ENCODE peak calls at places on chromosome 1, in five cellular contexts. One of them, this sample, is unnamed.

GRCh38 chr1:246540738-246541491 is 25.1 kb downstream of the TFB2M start:
- DNase-seq in H1: no peak
- DNase-seq in GM12878: no peak
- DNase-seq in HepG2: no peak
- DNase-seq in NT2/D1: no peak
- DNase-seq in this sample: no peak

GRCh38 chr1:227134686-227135314 is 183.5 kb downstream of the CDC42BPA start:
- DNase-seq in HepG2: no peak
- DNase-seq in H1: no peak
- DNase-seq in GM12878: no peak
- DNase-seq in NT2/D1: no peak
- DNase-seq in this sample: no peak

GRCh38 chr1:82343381-82343780 is 542.6 kb downstream of the ADGRL2 start:
- DNase-seq in NT2/D1: no peak
- DNase-seq in HepG2: no peak
- DNase-seq in GM12878: no peak
- DNase-seq in H1: no peak
- DNase-seq in this sample: no peak

GRCh38 chr1:54350360-54350759 is 55.8 kb downstream of the SSBP3 start:
- DNase-seq in GM12878: no peak
- DNase-seq in HepG2: no peak
- DNase-seq in NT2/D1: no peak
- DNase-seq in H1: no peak
- DNase-seq in this sample: no peak

GRCh38 chr1:43783096-43783670 is 75.8 kb downstream of the ST3GAL3 start:
- DNase-seq in NT2/D1: no peak
- DNase-seq in GM12878: no peak
- DNase-seq in H1: no peak
- DNase-seq in HepG2: no peak
- DNase-seq in this sample: no peak

GRCh38 chr1:42340898-42341297 is 5.9 kb upstream of the FOXJ3 start:
- DNase-seq in HepG2: no peak
- DNase-seq in H1: no peak
- DNase-seq in NT2/D1: no peak
- DNase-seq in GM12878: no peak
- DNase-seq in this sample: no peak

GRCh38 chr1:44934786-44935185 is 51.6 kb downstream of the EIF2B3 start:
- DNase-seq in GM12878: no peak
- DNase-seq in HepG2: no peak
- DNase-seq in H1: no peak
- DNase-seq in NT2/D1: no peak
- DNase-seq in this sample: no peak

GRCh38 chr1:230231739-230232075 is 164.7 kb downstream of the GALNT2 start:
- DNase-seq in NT2/D1: no peak
- DNase-seq in HepG2: no peak
- DNase-seq in GM12878: no peak
- DNase-seq in H1: no peak
- DNase-seq in this sample: no peak

GRCh38 chr1:19869929-19870328 is 12.3 kb upstream of the OTUD3 start:
- DNase-seq in H1: no peak
- DNase-seq in GM12878: no peak
- DNase-seq in NT2/D1: no peak
- DNase-seq in HepG2: no peak
- DNase-seq in this sample: no peak

DNA sequence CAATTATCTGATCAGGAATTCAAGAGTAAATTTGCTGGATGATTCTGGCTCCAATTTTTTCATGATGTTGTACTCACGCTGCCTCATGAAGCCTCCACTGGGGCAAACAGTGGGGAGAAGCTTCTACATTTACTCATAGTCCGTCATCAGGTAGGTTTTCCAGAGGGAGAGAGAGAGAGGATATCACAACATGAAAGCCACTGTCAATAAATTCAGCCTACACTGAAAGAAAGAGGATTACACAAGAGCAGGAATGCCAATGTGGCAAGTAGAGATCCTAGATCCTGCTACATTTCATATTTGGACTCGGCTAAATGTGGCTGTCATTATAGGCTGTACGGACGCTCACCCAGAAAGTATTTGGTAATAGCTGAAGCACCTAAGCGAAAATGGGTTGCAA is 819.9 kb downstream of the BRINP3 start:
- DNase-seq in HepG2: peak; percentile 23
- DNase-seq in NT2/D1: no peak
- DNase-seq in H1: no peak
- DNase-seq in GM12878: no peak
- DNase-seq in this sample: no peak
- TF ChIP-seq SUZ12 in HepG2: no peak
- TF ChIP-seq SUZ12 in NT2/D1: no peak
- TF ChIP-seq SUZ12 in H1: no peak
- TF ChIP-seq SUZ12 in GM12878: no peak
- TF ChIP-seq SUZ12 in this sample: no peak

GRCh38 chr1:203700901-203701300 is 64.1 kb upstream of the LAX1 start:
- DNase-seq in GM12878: no peak
- DNase-seq in NT2/D1: no peak
- DNase-seq in HepG2: no peak
- DNase-seq in H1: no peak
- DNase-seq in this sample: no peak
- TF ChIP-seq SUZ12 in GM12878: no peak
- TF ChIP-seq SUZ12 in NT2/D1: no peak
- TF ChIP-seq SUZ12 in HepG2: no peak
- TF ChIP-seq SUZ12 in H1: no peak
- TF ChIP-seq SUZ12 in this sample: no peak

GRCh38 chr1:64965239-64966157 is 851 bp downstream of the JAK1 start:
- DNase-seq in HepG2: no peak
- DNase-seq in NT2/D1: peak; percentile 43
- DNase-seq in GM12878: no peak
- DNase-seq in H1: no peak
- DNase-seq in this sample: peak; percentile 67
- TF ChIP-seq SUZ12 in HepG2: no peak
- TF ChIP-seq SUZ12 in NT2/D1: no peak
- TF ChIP-seq SUZ12 in GM12878: no peak
- TF ChIP-seq SUZ12 in H1: no peak
- TF ChIP-seq SUZ12 in this sample: no peak

GRCh38 chr1:12132078-12132477 is 34.7 kb upstream of the TNFRSF1B start:
- DNase-seq in NT2/D1: no peak
- DNase-seq in GM12878: no peak
- DNase-seq in HepG2: no peak
- DNase-seq in H1: no peak
- DNase-seq in this sample: no peak
- TF ChIP-seq SUZ12 in NT2/D1: no peak
- TF ChIP-seq SUZ12 in GM12878: no peak
- TF ChIP-seq SUZ12 in HepG2: no peak
- TF ChIP-seq SUZ12 in H1: no peak
- TF ChIP-seq SUZ12 in this sample: no peak

GRCh38 chr1:111417755-111418154 is 9.8 kb downstream of the OVGP1 start:
- DNase-seq in HepG2: peak; percentile 91
- DNase-seq in H1: no peak
- DNase-seq in GM12878: no peak
- DNase-seq in NT2/D1: no peak
- DNase-seq in this sample: no peak
- TF ChIP-seq SUZ12 in HepG2: no peak
- TF ChIP-seq SUZ12 in H1: no peak
- TF ChIP-seq SUZ12 in GM12878: no peak
- TF ChIP-seq SUZ12 in NT2/D1: no peak
- TF ChIP-seq SUZ12 in this sample: no peak

GRCh38 chr1:33099290-33100118 is 18.6 kb downstream of the AZIN2 start:
- DNase-seq in GM12878: peak; percentile 64
- DNase-seq in HepG2: no peak
- DNase-seq in H1: no peak
- DNase-seq in NT2/D1: no peak
- DNase-seq in this sample: no peak
- TF ChIP-seq SUZ12 in GM12878: no peak
- TF ChIP-seq SUZ12 in HepG2: no peak
- TF ChIP-seq SUZ12 in H1: no peak
- TF ChIP-seq SUZ12 in NT2/D1: no peak
- TF ChIP-seq SUZ12 in this sample: no peak

DNA sequence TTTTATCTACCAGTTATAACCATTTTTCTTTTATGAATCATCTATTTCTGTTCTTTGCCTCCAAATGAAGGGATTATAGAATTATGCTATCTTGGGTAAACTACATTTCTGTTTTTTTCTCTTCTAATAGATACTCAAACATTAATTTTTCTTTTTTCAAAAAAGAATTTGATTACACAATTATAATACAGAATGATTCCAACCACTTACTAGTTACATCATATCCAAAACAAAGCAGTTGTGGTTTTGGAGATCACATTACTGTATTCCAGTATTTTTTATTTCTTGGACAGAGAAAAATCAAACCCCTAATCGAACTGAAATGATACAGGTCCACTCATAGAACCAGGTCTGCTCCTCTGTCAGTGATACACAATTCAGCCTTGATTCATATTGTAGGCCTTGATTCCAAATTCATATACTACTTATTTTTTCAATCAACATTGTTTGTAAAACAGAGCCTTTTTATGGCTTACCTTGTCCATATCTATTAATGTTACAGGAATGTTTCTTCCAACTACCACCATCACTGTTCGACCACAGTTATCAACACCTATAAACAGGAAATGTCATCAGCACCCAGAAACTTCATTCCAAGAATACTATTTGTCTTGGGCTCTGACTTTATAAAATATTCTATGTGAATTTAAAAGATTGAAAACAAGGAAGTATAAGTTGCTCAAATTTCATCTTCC is 43.2 kb downstream of the GDAP2 start:
- DNase-seq in H1: no peak
- DNase-seq in NT2/D1: no peak
- DNase-seq in GM12878: no peak
- DNase-seq in HepG2: no peak
- DNase-seq in this sample: no peak
- TF ChIP-seq SUZ12 in H1: no peak
- TF ChIP-seq SUZ12 in NT2/D1: no peak
- TF ChIP-seq SUZ12 in GM12878: no peak
- TF ChIP-seq SUZ12 in HepG2: no peak
- TF ChIP-seq SUZ12 in this sample: no peak

GRCh38 chr1:147627435-147628110 is 42.8 kb downstream of the ACP6 start:
- DNase-seq in NT2/D1: peak; percentile 55
- DNase-seq in GM12878: no peak
- DNase-seq in HepG2: peak; percentile 40
- DNase-seq in H1: no peak
- DNase-seq in this sample: peak; percentile 84
- TF ChIP-seq SUZ12 in NT2/D1: no peak
- TF ChIP-seq SUZ12 in GM12878: no peak
- TF ChIP-seq SUZ12 in HepG2: no peak
- TF ChIP-seq SUZ12 in H1: no peak
- TF ChIP-seq SUZ12 in this sample: no peak

GRCh38 chr1:169931795-169932195 is 38.1 kb upstream of the SCYL3 start:
- DNase-seq in GM12878: no peak
- DNase-seq in H1: no peak
- DNase-seq in HepG2: no peak
- DNase-seq in NT2/D1: no peak
- DNase-seq in this sample: no peak
- TF ChIP-seq SUZ12 in GM12878: no peak
- TF ChIP-seq SUZ12 in H1: no peak
- TF ChIP-seq SUZ12 in HepG2: no peak
- TF ChIP-seq SUZ12 in NT2/D1: no peak
- TF ChIP-seq SUZ12 in this sample: no peak

GRCh38 chr1:58397187-58397820 is 149.2 kb downstream of the OMA1 start:
- DNase-seq in GM12878: no peak
- DNase-seq in H1: no peak
- DNase-seq in HepG2: peak; percentile 12
- DNase-seq in NT2/D1: no peak
- DNase-seq in this sample: no peak
- TF ChIP-seq SUZ12 in GM12878: no peak
- TF ChIP-seq SUZ12 in H1: no peak
- TF ChIP-seq SUZ12 in HepG2: no peak
- TF ChIP-seq SUZ12 in NT2/D1: no peak
- TF ChIP-seq SUZ12 in this sample: no peak